ENCODE peak calls at places on chromosomes 16 and 17, in five cellular contexts. One of them, this sample, is unnamed.

GRCh38 chr16:49012961-49013726 is 268.5 kb downstream of the CBLN1 start:
- DNase-seq in germinal center: no peak
- DNase-seq in substantia nigra: peak
- DNase-seq in amygdala: no peak
- DNase-seq in activated CD4-positive, alpha-beta T cell treated with anti-CD3 and anti-CD28 coated beads, Interleukin-2, amount 10 ng/mL, durations not matched to agents 7 days and 5 days: no peak
- DNase-seq in this sample: no peak

GRCh38 chr16:12628526-12628925 is 175.2 kb downstream of the CPPED1 start:
- DNase-seq in amygdala: no peak
- DNase-seq in activated CD4-positive, alpha-beta T cell treated with anti-CD3 and anti-CD28 coated beads, Interleukin-2, amount 10 ng/mL, durations not matched to agents 7 days and 5 days: no peak
- DNase-seq in substantia nigra: no peak
- DNase-seq in germinal center: no peak
- DNase-seq in this sample: no peak

GRCh38 chr17:76353004-76353598 is 615 bp downstream of the PRPSAP1 start:
- DNase-seq in amygdala: no peak
- DNase-seq in activated CD4-positive, alpha-beta T cell treated with anti-CD3 and anti-CD28 coated beads, Interleukin-2, amount 10 ng/mL, durations not matched to agents 7 days and 5 days: peak
- DNase-seq in germinal center: no peak
- DNase-seq in substantia nigra: peak
- DNase-seq in this sample: no peak

GRCh38 chr17:67113481-67113880 is 69.1 kb downstream of the CACNG1 start:
- DNase-seq in amygdala: no peak
- DNase-seq in activated CD4-positive, alpha-beta T cell treated with anti-CD3 and anti-CD28 coated beads, Interleukin-2, amount 10 ng/mL, durations not matched to agents 7 days and 5 days: no peak
- DNase-seq in substantia nigra: no peak
- DNase-seq in germinal center: no peak
- DNase-seq in this sample: no peak

GRCh38 chr17:27424516-27424915 is 31.7 kb upstream of the KSR1 start:
- DNase-seq in activated CD4-positive, alpha-beta T cell treated with anti-CD3 and anti-CD28 coated beads, Interleukin-2, amount 10 ng/mL, durations not matched to agents 7 days and 5 days: no peak
- DNase-seq in amygdala: no peak
- DNase-seq in germinal center: no peak
- DNase-seq in substantia nigra: no peak
- DNase-seq in this sample: no peak

GRCh38 chr16:16871196-16871595 is 492.3 kb downstream of the NPIPA7 start:
- DNase-seq in germinal center: no peak
- DNase-seq in substantia nigra: no peak
- DNase-seq in amygdala: no peak
- DNase-seq in activated CD4-positive, alpha-beta T cell treated with anti-CD3 and anti-CD28 coated beads, Interleukin-2, amount 10 ng/mL, durations not matched to agents 7 days and 5 days: no peak
- DNase-seq in this sample: no peak

GRCh38 chr17:44379887-44380286 is 9.6 kb downstream of the ITGA2B start:
- DNase-seq in amygdala: no peak
- DNase-seq in germinal center: no peak
- DNase-seq in substantia nigra: no peak
- DNase-seq in activated CD4-positive, alpha-beta T cell treated with anti-CD3 and anti-CD28 coated beads, Interleukin-2, amount 10 ng/mL, durations not matched to agents 7 days and 5 days: no peak
- DNase-seq in this sample: no peak

GRCh38 chr16:16075463-16076399 is 126.3 kb downstream of the ABCC1 start:
- DNase-seq in activated CD4-positive, alpha-beta T cell treated with anti-CD3 and anti-CD28 coated beads, Interleukin-2, amount 10 ng/mL, durations not matched to agents 7 days and 5 days: no peak
- DNase-seq in substantia nigra: no peak
- DNase-seq in amygdala: no peak
- DNase-seq in germinal center: no peak
- DNase-seq in this sample: no peak

GRCh38 chr17:63189082-63189481 is 223.0 kb downstream of the TANC2 start:
- DNase-seq in substantia nigra: no peak
- DNase-seq in germinal center: no peak
- DNase-seq in amygdala: no peak
- DNase-seq in activated CD4-positive, alpha-beta T cell treated with anti-CD3 and anti-CD28 coated beads, Interleukin-2, amount 10 ng/mL, durations not matched to agents 7 days and 5 days: no peak
- DNase-seq in this sample: no peak

GRCh38 chr17:48021964-48022363 is 15.6 kb downstream of the COPZ2 start:
- DNase-seq in amygdala: no peak
- DNase-seq in substantia nigra: no peak
- DNase-seq in germinal center: no peak
- DNase-seq in activated CD4-positive, alpha-beta T cell treated with anti-CD3 and anti-CD28 coated beads, Interleukin-2, amount 10 ng/mL, durations not matched to agents 7 days and 5 days: no peak
- DNase-seq in this sample: no peak

GRCh38 chr16:79176987-79177386 is 423.6 kb downstream of the MAF start:
- DNase-seq in amygdala: no peak
- DNase-seq in substantia nigra: no peak
- DNase-seq in activated CD4-positive, alpha-beta T cell treated with anti-CD3 and anti-CD28 coated beads, Interleukin-2, amount 10 ng/mL, durations not matched to agents 7 days and 5 days: no peak
- DNase-seq in germinal center: peak
- DNase-seq in this sample: no peak

GRCh38 chr16:1815461-1815860 is 11.2 kb downstream of the HAGH start:
- DNase-seq in substantia nigra: no peak
- DNase-seq in germinal center: no peak
- DNase-seq in amygdala: no peak
- DNase-seq in activated CD4-positive, alpha-beta T cell treated with anti-CD3 and anti-CD28 coated beads, Interleukin-2, amount 10 ng/mL, durations not matched to agents 7 days and 5 days: no peak
- DNase-seq in this sample: no peak

GRCh38 chr17:41734139-41734948 is at the start of gene HAP1:
- DNase-seq in amygdala: no peak
- DNase-seq in activated CD4-positive, alpha-beta T cell treated with anti-CD3 and anti-CD28 coated beads, Interleukin-2, amount 10 ng/mL, durations not matched to agents 7 days and 5 days: no peak
- DNase-seq in substantia nigra: peak
- DNase-seq in germinal center: peak
- DNase-seq in this sample: no peak

GRCh38 chr16:28977703-28978641 is 3.4 kb downstream of the SPNS1 start:
- DNase-seq in amygdala: no peak
- DNase-seq in activated CD4-positive, alpha-beta T cell treated with anti-CD3 and anti-CD28 coated beads, Interleukin-2, amount 10 ng/mL, durations not matched to agents 7 days and 5 days: peak
- DNase-seq in germinal center: peak
- DNase-seq in substantia nigra: no peak
- DNase-seq in this sample: no peak

GRCh38 chr17:50070908-50071680 is 15.2 kb downstream of the ITGA3 start:
- DNase-seq in amygdala: no peak
- DNase-seq in activated CD4-positive, alpha-beta T cell treated with anti-CD3 and anti-CD28 coated beads, Interleukin-2, amount 10 ng/mL, durations not matched to agents 7 days and 5 days: no peak
- DNase-seq in germinal center: no peak
- DNase-seq in substantia nigra: no peak
- DNase-seq in this sample: no peak

GRCh38 chr17:50631908-50632571 is 2.6 kb upstream of the ABCC3 start:
- DNase-seq in germinal center: no peak
- DNase-seq in activated CD4-positive, alpha-beta T cell treated with anti-CD3 and anti-CD28 coated beads, Interleukin-2, amount 10 ng/mL, durations not matched to agents 7 days and 5 days: no peak
- DNase-seq in amygdala: no peak
- DNase-seq in substantia nigra: no peak
- DNase-seq in this sample: no peak

GRCh38 chr16:29806641-29807425 is 504 bp downstream of the MAZ start:
- DNase-seq in amygdala: no peak
- DNase-seq in germinal center: no peak
- DNase-seq in substantia nigra: peak
- DNase-seq in activated CD4-positive, alpha-beta T cell treated with anti-CD3 and anti-CD28 coated beads, Interleukin-2, amount 10 ng/mL, durations not matched to agents 7 days and 5 days: peak
- DNase-seq in this sample: no peak

GRCh38 chr17:6425407-6425806 is 9.5 kb downstream of the AIPL1 start:
- DNase-seq in activated CD4-positive, alpha-beta T cell treated with anti-CD3 and anti-CD28 coated beads, Interleukin-2, amount 10 ng/mL, durations not matched to agents 7 days and 5 days: no peak
- DNase-seq in amygdala: no peak
- DNase-seq in germinal center: no peak
- DNase-seq in substantia nigra: no peak
- DNase-seq in this sample: no peak

GRCh38 chr16:86755571-86756006 is 177.2 kb downstream of the FOXL1 start:
- DNase-seq in germinal center: no peak
- DNase-seq in amygdala: no peak
- DNase-seq in activated CD4-positive, alpha-beta T cell treated with anti-CD3 and anti-CD28 coated beads, Interleukin-2, amount 10 ng/mL, durations not matched to agents 7 days and 5 days: no peak
- DNase-seq in substantia nigra: no peak
- DNase-seq in this sample: no peak

GRCh38 chr16:7835032-7835431 is 502.4 kb downstream of the RBFOX1 start:
- DNase-seq in substantia nigra: no peak
- DNase-seq in germinal center: no peak
- DNase-seq in amygdala: no peak
- DNase-seq in activated CD4-positive, alpha-beta T cell treated with anti-CD3 and anti-CD28 coated beads, Interleukin-2, amount 10 ng/mL, durations not matched to agents 7 days and 5 days: no peak
- DNase-seq in this sample: no peak

GRCh38 chr16:80150978-80151705 is 389.7 kb upstream of the DYNLRB2 start:
- DNase-seq in activated CD4-positive, alpha-beta T cell treated with anti-CD3 and anti-CD28 coated beads, Interleukin-2, amount 10 ng/mL, durations not matched to agents 7 days and 5 days: no peak
- DNase-seq in substantia nigra: no peak
- DNase-seq in amygdala: no peak
- DNase-seq in germinal center: no peak
- DNase-seq in this sample: peak

GRCh38 chr17:41456206-41456605 is 11.0 kb downstream of the KRT32 start:
- DNase-seq in amygdala: no peak
- DNase-seq in germinal center: no peak
- DNase-seq in substantia nigra: no peak
- DNase-seq in activated CD4-positive, alpha-beta T cell treated with anti-CD3 and anti-CD28 coated beads, Interleukin-2, amount 10 ng/mL, durations not matched to agents 7 days and 5 days: no peak
- DNase-seq in this sample: no peak

GRCh38 chr17:4557626-4558310 is 2.6 kb upstream of the MYBBP1A start:
- DNase-seq in activated CD4-positive, alpha-beta T cell treated with anti-CD3 and anti-CD28 coated beads, Interleukin-2, amount 10 ng/mL, durations not matched to agents 7 days and 5 days: no peak
- DNase-seq in germinal center: no peak
- DNase-seq in substantia nigra: no peak
- DNase-seq in amygdala: no peak
- DNase-seq in this sample: no peak